ENCODE peak calls at places on chromosome 6, in seven cellular contexts. K is astrocyte of the spinal cord, Q is heart left ventricle, B is GM12865, O is psoas muscle, V is fibroblast of lung, Z is GM20000. E is an unnamed sample.

GRCh38 chr6:136401749-136402148 is 112.1 kb upstream of the BCLAF1 start:
- DNase-seq in K (peak), Q (no peak), B (no peak), O (no peak), V (peak), Z (no peak), E (no peak)

GRCh38 chr6:130870179-130870881 is 43.1 kb downstream of the SMLR1 start:
- DNase-seq in K (no peak), Q (no peak), B (no peak), O (no peak), V (no peak), Z (no peak), E (no peak)

GRCh38 chr6:111027219-111027618 is 45.4 kb downstream of the RPF2 start:
- DNase-seq in K (no peak), Q (no peak), B (no peak), O (no peak), V (no peak), Z (no peak), E (no peak)

GRCh38 chr6:12288844-12289654 is 1.1 kb upstream of the EDN1 start:
- DNase-seq in K (peak), Q (peak), B (peak), O (no peak), V (peak), Z (peak), E (peak)

GRCh38 chr6:139644821-139645220 is 270.4 kb upstream of the CITED2 start:
- DNase-seq in K (peak), Q (peak), B (no peak), O (no peak), V (peak), Z (no peak), E (no peak)

GRCh38 chr6:43127180-43127579 is 43.9 kb upstream of the SRF start:
- DNase-seq in K (no peak), Q (no peak), B (no peak), O (no peak), V (no peak), Z (no peak), E (no peak)

GRCh38 chr6:170210026-170210390 is 80.9 kb downstream of the DLL1 start:
- DNase-seq in K (no peak), Q (no peak), B (peak), O (no peak), V (no peak), Z (peak), E (no peak)

GRCh38 chr6:4336778-4337442 is 201.5 kb upstream of the ECI2 start:
- DNase-seq in K (no peak), Q (no peak), B (peak), O (no peak), V (peak), Z (no peak), E (no peak)

GRCh38 chr6:73452107-73452461 is at the start of gene CGAS:
- DNase-seq in K (peak), Q (peak), B (peak), O (peak), V (peak), Z (peak), E (no peak)

GRCh38 chr6:18215436-18215835 is 48.9 kb downstream of the DEK start:
- DNase-seq in K (no peak), Q (no peak), B (no peak), O (no peak), V (no peak), Z (no peak), E (no peak)

GRCh38 chr6:19613678-19614077 is 223.5 kb upstream of the ID4 start:
- DNase-seq in K (no peak), Q (no peak), B (no peak), O (no peak), V (no peak), Z (no peak), E (no peak)

GRCh38 chr6:170051229-170052172 is 239.4 kb downstream of the DLL1 start:
- DNase-seq in K (no peak), Q (no peak), B (no peak), O (peak), V (no peak), Z (no peak), E (no peak)

GRCh38 chr6:5188646-5189045 is 72.1 kb downstream of the LYRM4 start:
- DNase-seq in K (no peak), Q (no peak), B (no peak), O (no peak), V (no peak), Z (no peak), E (no peak)

GRCh38 chr6:24458134-24458533 is 31.2 kb downstream of the GPLD1 start:
- DNase-seq in K (no peak), Q (no peak), B (no peak), O (no peak), V (no peak), Z (no peak), E (no peak)

GRCh38 chr6:15769471-15770088 is 106.8 kb upstream of the DTNBP1 start:
- DNase-seq in K (no peak), Q (no peak), B (no peak), O (no peak), V (peak), Z (no peak), E (no peak)

GRCh38 chr6:37502703-37503485 is 3.2 kb upstream of the CCDC167 start:
- DNase-seq in K (no peak), Q (no peak), B (peak), O (no peak), V (no peak), Z (no peak), E (no peak)

GRCh38 chr6:3355358-3356055 is 96.8 kb downstream of the PSMG4 start:
- DNase-seq in K (peak), Q (peak), B (no peak), O (peak), V (no peak), Z (no peak), E (no peak)

GRCh38 chr6:131654326-131654725 is 17.2 kb downstream of the ENPP3 start:
- DNase-seq in K (no peak), Q (no peak), B (no peak), O (no peak), V (no peak), Z (no peak), E (no peak)

GRCh38 chr6:80181352-80182081 is 75.0 kb downstream of the BCKDHB start:
- DNase-seq in K (no peak), Q (no peak), B (peak), O (no peak), V (peak), Z (no peak), E (no peak)

GRCh38 chr6:82251942-82252341 is 4.4 kb upstream of the IBTK start:
- DNase-seq in K (peak), Q (no peak), B (peak), O (no peak), V (peak), Z (peak), E (no peak)

GRCh38 chr6:66340736-66341135 is 633.7 kb upstream of the EYS start:
- DNase-seq in K (no peak), Q (no peak), B (no peak), O (no peak), V (no peak), Z (no peak), E (no peak)

GRCh38 chr6:150008588-150008987 is 16.7 kb downstream of the RAET1L start:
- DNase-seq in K (no peak), Q (no peak), B (no peak), O (no peak), V (no peak), Z (no peak), E (no peak)

GRCh38 chr6:44255848-44256247 is 1.5 kb downstream of the SLC35B2 start:
- DNase-seq in K (no peak), Q (no peak), B (peak), O (peak), V (no peak), Z (no peak), E (no peak)

GRCh38 chr6:99130897-99131873 is 183.4 kb upstream of the FBXL4 start:
- DNase-seq in K (no peak), Q (no peak), B (no peak), O (no peak), V (no peak), Z (no peak), E (no peak)

GRCh38 chr6:138815797-138816528 is 20.1 kb downstream of the ECT2L start:
- DNase-seq in K (peak), Q (no peak), B (peak), O (no peak), V (peak), Z (peak), E (no peak)

GRCh38 chr6:33688451-33689147 is 22.9 kb downstream of the UQCC2 start:
- DNase-seq in K (no peak), Q (no peak), B (no peak), O (peak), V (no peak), Z (no peak), E (no peak)

GRCh38 chr6:52253494-52253893 is 9.2 kb upstream of the IL17F start:
- DNase-seq in K (no peak), Q (no peak), B (peak), O (no peak), V (no peak), Z (no peak), E (no peak)

GRCh38 chr6:161151660-161152526 is 122.0 kb downstream of the AGPAT4 start:
- DNase-seq in K (no peak), Q (no peak), B (no peak), O (no peak), V (no peak), Z (no peak), E (no peak)

GRCh38 chr6:72631480-72631879 is 9.6 kb downstream of the KCNQ5 start:
- DNase-seq in K (peak), Q (no peak), B (no peak), O (no peak), V (no peak), Z (no peak), E (no peak)

GRCh38 chr6:158722176-158722729 is 72.4 kb downstream of the SYTL3 start:
- DNase-seq in K (no peak), Q (no peak), B (no peak), O (no peak), V (no peak), Z (no peak), E (no peak)

GRCh38 chr6:158715330-158716311 is 65.8 kb downstream of the SYTL3 start:
- DNase-seq in K (no peak), Q (no peak), B (peak), O (no peak), V (no peak), Z (peak), E (no peak)

GRCh38 chr6:158713469-158713868 is 63.6 kb downstream of the SYTL3 start:
- DNase-seq in K (no peak), Q (no peak), B (no peak), O (no peak), V (no peak), Z (no peak), E (no peak)

GRCh38 chr6:158717341-158718328 is 67.8 kb downstream of the SYTL3 start:
- DNase-seq in K (no peak), Q (no peak), B (peak), O (no peak), V (no peak), Z (peak), E (no peak)

GRCh38 chr6:158718431-158719126 is 68.7 kb downstream of the SYTL3 start:
- DNase-seq in K (peak), Q (no peak), B (peak), O (no peak), V (no peak), Z (no peak), E (peak)
- TF ChIP-seq CTCF in K (peak), Q (peak), B (peak), O (peak), V (peak), Z (no peak), E (peak)

GRCh38 chr6:106974999-106975698 is 620 bp upstream of the CD24 start:
- DNase-seq in K (peak), Q (no peak), B (peak), O (peak), V (no peak), Z (peak), E (peak)
- TF ChIP-seq CTCF in K (peak), Q (no peak), B (peak), O (peak), V (no peak), Z (peak), E (peak)

DNA sequence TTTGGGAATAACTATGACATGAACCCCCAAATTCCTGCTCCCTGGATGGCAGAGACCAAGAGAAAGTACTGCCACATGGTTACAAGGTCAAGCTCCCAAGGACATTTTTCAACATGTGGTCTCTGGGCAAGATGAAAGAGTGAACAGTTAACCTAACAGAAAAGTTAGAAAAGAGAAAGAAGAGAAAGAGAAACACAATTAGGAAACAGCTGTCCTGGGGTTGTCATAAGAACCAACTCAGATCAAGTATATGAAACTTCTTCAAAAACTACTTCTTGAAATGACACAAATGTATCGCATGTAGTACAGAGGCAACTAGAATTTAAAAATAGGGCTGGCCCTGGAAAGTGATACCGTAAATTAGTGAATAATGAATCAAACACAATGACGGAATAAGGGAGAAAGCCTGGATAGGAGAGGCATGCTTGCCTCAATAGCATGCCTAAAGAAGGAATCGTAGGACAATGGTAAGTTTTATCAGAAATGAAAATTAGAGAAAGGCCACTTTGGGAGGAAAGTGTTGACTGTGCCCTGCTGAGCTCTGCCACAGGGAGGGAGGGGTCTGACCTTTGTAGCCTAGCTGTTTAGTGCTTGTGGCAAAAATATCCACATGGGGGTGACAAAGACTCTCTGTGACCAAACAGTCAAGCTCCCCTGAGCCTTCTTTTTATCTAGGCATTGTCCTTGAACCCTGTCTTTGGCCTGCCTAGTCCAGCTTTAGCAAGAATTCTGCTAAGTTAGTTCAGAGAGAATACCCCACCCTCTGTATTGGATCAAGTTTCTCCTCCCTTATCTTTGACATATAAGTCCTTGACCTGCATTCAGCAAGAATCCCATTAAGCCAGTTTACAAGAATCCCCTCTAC is 4.3 kb upstream of the DCBLD1 start:
- DNase-seq in K (no peak), Q (no peak), B (peak), O (no peak), V (no peak), Z (peak), E (no peak)
- TF ChIP-seq CTCF in K (peak), Q (no peak), B (peak), O (peak), V (no peak), Z (peak), E (no peak)

GRCh38 chr6:49526598-49526997 is 23.9 kb upstream of the C6orf141 start:
- DNase-seq in K (no peak), Q (no peak), B (no peak), O (no peak), V (no peak), Z (no peak), E (no peak)
- TF ChIP-seq CTCF in K (no peak), Q (no peak), B (no peak), O (no peak), V (no peak), Z (no peak), E (no peak)

GRCh38 chr6:35582315-35582714 is 69.6 kb upstream of the TULP1 start:
- DNase-seq in K (no peak), Q (no peak), B (no peak), O (no peak), V (no peak), Z (no peak), E (no peak)
- TF ChIP-seq CTCF in K (no peak), Q (no peak), B (no peak), O (no peak), V (no peak), Z (no peak), E (no peak)